ENCODE peak calls at places on chromosome 9, in nine cellular contexts. One of them, this sample, is unnamed.

GRCh38 chr9:101736723-101737122 is 1.7 kb downstream of the GRIN3A start:
- DNase-seq in ovary: peak; percentile 42
- DNase-seq in A549: no peak
- DNase-seq in GM23248: peak; percentile 34
- DNase-seq in mesenchymal stem cell: no peak
- DNase-seq in esophagus squamous epithelium: no peak
- DNase-seq in AG04449: no peak
- DNase-seq in heart left ventricle: no peak
- DNase-seq in epithelial cell of esophagus: peak; percentile 32
- DNase-seq in this sample: no peak

GRCh38 chr9:95819636-95820035 is 55.9 kb upstream of the ERCC6L2 start:
- DNase-seq in esophagus squamous epithelium: no peak
- DNase-seq in mesenchymal stem cell: no peak
- DNase-seq in A549: no peak
- DNase-seq in ovary: no peak
- DNase-seq in epithelial cell of esophagus: no peak
- DNase-seq in GM23248: no peak
- DNase-seq in AG04449: no peak
- DNase-seq in heart left ventricle: no peak
- DNase-seq in this sample: no peak

GRCh38 chr9:131610231-131610761 is 65.0 kb downstream of the PRRT1B start:
- DNase-seq in heart left ventricle: no peak
- DNase-seq in AG04449: peak; percentile 31
- DNase-seq in epithelial cell of esophagus: no peak
- DNase-seq in mesenchymal stem cell: no peak
- DNase-seq in esophagus squamous epithelium: no peak
- DNase-seq in A549: no peak
- DNase-seq in ovary: peak; percentile 44
- DNase-seq in GM23248: peak; percentile 96
- DNase-seq in this sample: no peak

GRCh38 chr9:129608561-129609481 is 12.1 kb downstream of the C9orf50 start:
- DNase-seq in GM23248: no peak
- DNase-seq in A549: peak; percentile 66
- DNase-seq in epithelial cell of esophagus: no peak
- DNase-seq in heart left ventricle: no peak
- DNase-seq in esophagus squamous epithelium: no peak
- DNase-seq in AG04449: no peak
- DNase-seq in mesenchymal stem cell: no peak
- DNase-seq in ovary: peak; percentile 54
- DNase-seq in this sample: no peak

GRCh38 chr9:71990466-71990865 is 69.9 kb downstream of the C9orf57 start:
- DNase-seq in epithelial cell of esophagus: no peak
- DNase-seq in ovary: no peak
- DNase-seq in mesenchymal stem cell: no peak
- DNase-seq in A549: no peak
- DNase-seq in GM23248: peak; percentile 60
- DNase-seq in heart left ventricle: no peak
- DNase-seq in esophagus squamous epithelium: no peak
- DNase-seq in AG04449: no peak
- DNase-seq in this sample: no peak

GRCh38 chr9:35680331-35681105 is 6.8 kb downstream of the CA9 start:
- DNase-seq in A549: no peak
- DNase-seq in epithelial cell of esophagus: no peak
- DNase-seq in AG04449: no peak
- DNase-seq in ovary: no peak
- DNase-seq in GM23248: peak; percentile 62
- DNase-seq in heart left ventricle: no peak
- DNase-seq in esophagus squamous epithelium: no peak
- DNase-seq in mesenchymal stem cell: no peak
- DNase-seq in this sample: no peak

GRCh38 chr9:98365227-98365669 is 109.8 kb upstream of the TBC1D2 start:
- DNase-seq in esophagus squamous epithelium: no peak
- DNase-seq in epithelial cell of esophagus: peak; percentile 56
- DNase-seq in mesenchymal stem cell: peak; percentile 17
- DNase-seq in A549: peak; percentile 61
- DNase-seq in AG04449: no peak
- DNase-seq in GM23248: peak; percentile 23
- DNase-seq in heart left ventricle: no peak
- DNase-seq in ovary: no peak
- DNase-seq in this sample: peak; percentile 30

GRCh38 chr9:125561497-125562148 is 145.4 kb downstream of the MAPKAP1 start:
- DNase-seq in GM23248: no peak
- DNase-seq in A549: no peak
- DNase-seq in heart left ventricle: no peak
- DNase-seq in esophagus squamous epithelium: no peak
- DNase-seq in mesenchymal stem cell: no peak
- DNase-seq in epithelial cell of esophagus: no peak
- DNase-seq in ovary: no peak
- DNase-seq in AG04449: no peak
- DNase-seq in this sample: no peak

GRCh38 chr9:98092633-98092971 is 26.4 kb downstream of the TRIM14 start:
- DNase-seq in A549: no peak
- DNase-seq in heart left ventricle: no peak
- DNase-seq in ovary: no peak
- DNase-seq in GM23248: no peak
- DNase-seq in mesenchymal stem cell: no peak
- DNase-seq in epithelial cell of esophagus: peak; percentile 9
- DNase-seq in AG04449: no peak
- DNase-seq in esophagus squamous epithelium: no peak
- DNase-seq in this sample: no peak

GRCh38 chr9:89993678-89994630 is 389.1 kb downstream of the GADD45G start:
- DNase-seq in heart left ventricle: peak; percentile 62
- DNase-seq in esophagus squamous epithelium: no peak
- DNase-seq in ovary: no peak
- DNase-seq in GM23248: peak; percentile 22
- DNase-seq in A549: peak; percentile 63
- DNase-seq in mesenchymal stem cell: peak; percentile 52
- DNase-seq in AG04449: no peak
- DNase-seq in epithelial cell of esophagus: no peak
- DNase-seq in this sample: no peak

DNA sequence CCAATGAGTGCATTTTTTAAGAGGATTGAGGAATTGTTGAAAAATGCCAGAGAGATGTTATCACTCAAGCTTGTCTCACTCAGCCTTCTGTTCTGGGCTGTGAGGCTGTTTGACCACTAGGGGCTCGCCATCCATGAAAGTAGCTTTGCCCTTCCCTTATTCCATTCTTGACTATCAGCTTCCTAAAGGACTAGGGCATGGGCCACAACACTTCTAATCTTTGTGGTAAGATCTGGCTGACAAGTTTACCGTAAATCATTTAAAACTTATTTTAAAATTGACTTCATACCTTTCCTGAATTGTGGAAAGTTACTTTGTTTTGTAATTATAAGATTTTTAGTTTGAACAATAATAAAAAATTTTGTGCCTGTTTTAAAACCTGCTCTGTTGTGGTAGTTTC is 49.5 kb downstream of the TJP2 start:
- DNase-seq in epithelial cell of esophagus: peak; percentile 69
- DNase-seq in mesenchymal stem cell: peak; percentile 73
- DNase-seq in GM23248: peak; percentile 77
- DNase-seq in AG04449: peak; percentile 38
- DNase-seq in heart left ventricle: peak; percentile 45
- DNase-seq in ovary: no peak
- DNase-seq in A549: peak; percentile 71
- DNase-seq in esophagus squamous epithelium: no peak
- DNase-seq in this sample: peak; percentile 19
- H3K4me3 ChIP-seq in epithelial cell of esophagus: no peak overlapping the region
- H3K4me3 ChIP-seq in mesenchymal stem cell: no peak overlapping the region
- H3K4me3 ChIP-seq in GM23248: no peak overlapping the region
- H3K4me3 ChIP-seq in AG04449: no peak overlapping the region
- H3K4me3 ChIP-seq in heart left ventricle: peak overlapping the region; percentile 7
- H3K4me3 ChIP-seq in ovary: no peak overlapping the region
- H3K4me3 ChIP-seq in A549: no peak overlapping the region
- H3K4me3 ChIP-seq in esophagus squamous epithelium: no peak overlapping the region
- H3K4me3 ChIP-seq in this sample: no peak overlapping the region

GRCh38 chr9:214488-215448 is at the start of gene DOCK8:
- DNase-seq in mesenchymal stem cell: no peak
- DNase-seq in A549: peak; percentile 75
- DNase-seq in ovary: peak; percentile 24
- DNase-seq in esophagus squamous epithelium: peak; percentile 46
- DNase-seq in GM23248: peak; percentile 43
- DNase-seq in heart left ventricle: peak; percentile 67
- DNase-seq in epithelial cell of esophagus: peak; percentile 73
- DNase-seq in AG04449: no peak
- DNase-seq in this sample: no peak
- H3K4me3 ChIP-seq in mesenchymal stem cell: peak within 1 kb of the TSS; percentile 74
- H3K4me3 ChIP-seq in A549: peak within 1 kb of the TSS; percentile 59
- H3K4me3 ChIP-seq in ovary: peak within 1 kb of the TSS; percentile 43
- H3K4me3 ChIP-seq in esophagus squamous epithelium: peak within 1 kb of the TSS; percentile 68
- H3K4me3 ChIP-seq in GM23248: peak within 1 kb of the TSS; percentile 52
- H3K4me3 ChIP-seq in heart left ventricle: peak within 1 kb of the TSS; percentile 59
- H3K4me3 ChIP-seq in epithelial cell of esophagus: peak within 1 kb of the TSS; percentile 53
- H3K4me3 ChIP-seq in AG04449: peak within 1 kb of the TSS; percentile 34
- H3K4me3 ChIP-seq in this sample: peak within 1 kb of the TSS; percentile 59

GRCh38 chr9:121249563-121249962 is 18.4 kb upstream of the GSN start:
- DNase-seq in AG04449: no peak
- DNase-seq in GM23248: no peak
- DNase-seq in mesenchymal stem cell: no peak
- DNase-seq in heart left ventricle: no peak
- DNase-seq in A549: peak; percentile 38
- DNase-seq in epithelial cell of esophagus: no peak
- DNase-seq in esophagus squamous epithelium: no peak
- DNase-seq in ovary: no peak
- DNase-seq in this sample: no peak

GRCh38 chr9:121242955-121243346 is 25.0 kb upstream of the GSN start:
- DNase-seq in AG04449: no peak
- DNase-seq in A549: no peak
- DNase-seq in GM23248: peak; percentile 19
- DNase-seq in esophagus squamous epithelium: no peak
- DNase-seq in epithelial cell of esophagus: no peak
- DNase-seq in heart left ventricle: no peak
- DNase-seq in ovary: no peak
- DNase-seq in mesenchymal stem cell: no peak
- DNase-seq in this sample: no peak

GRCh38 chr9:121242219-121242954 is 25.6 kb upstream of the GSN start:
- DNase-seq in ovary: no peak
- DNase-seq in A549: no peak
- DNase-seq in GM23248: peak; percentile 90
- DNase-seq in mesenchymal stem cell: peak; percentile 50
- DNase-seq in AG04449: no peak
- DNase-seq in heart left ventricle: no peak
- DNase-seq in esophagus squamous epithelium: no peak
- DNase-seq in epithelial cell of esophagus: peak; percentile 39
- DNase-seq in this sample: no peak

GRCh38 chr9:121252104-121252851 is 15.7 kb upstream of the GSN start:
- DNase-seq in AG04449: no peak
- DNase-seq in ovary: no peak
- DNase-seq in heart left ventricle: no peak
- DNase-seq in GM23248: no peak
- DNase-seq in A549: no peak
- DNase-seq in esophagus squamous epithelium: no peak
- DNase-seq in mesenchymal stem cell: no peak
- DNase-seq in epithelial cell of esophagus: no peak
- DNase-seq in this sample: no peak

GRCh38 chr9:121246821-121247511 is 21.0 kb upstream of the GSN start:
- DNase-seq in heart left ventricle: peak; percentile 42
- DNase-seq in A549: no peak
- DNase-seq in esophagus squamous epithelium: no peak
- DNase-seq in mesenchymal stem cell: peak; percentile 65
- DNase-seq in ovary: no peak
- DNase-seq in AG04449: peak; percentile 77
- DNase-seq in epithelial cell of esophagus: peak; percentile 30
- DNase-seq in GM23248: peak; percentile 95
- DNase-seq in this sample: no peak
- H3K4me3 ChIP-seq in heart left ventricle: no peak overlapping the region
- H3K4me3 ChIP-seq in A549: no peak overlapping the region
- H3K4me3 ChIP-seq in esophagus squamous epithelium: no peak overlapping the region
- H3K4me3 ChIP-seq in mesenchymal stem cell: no peak overlapping the region
- H3K4me3 ChIP-seq in ovary: no peak overlapping the region
- H3K4me3 ChIP-seq in AG04449: no peak overlapping the region
- H3K4me3 ChIP-seq in epithelial cell of esophagus: no peak overlapping the region
- H3K4me3 ChIP-seq in GM23248: peak overlapping the region; percentile 24
- H3K4me3 ChIP-seq in this sample: no peak overlapping the region

DNA sequence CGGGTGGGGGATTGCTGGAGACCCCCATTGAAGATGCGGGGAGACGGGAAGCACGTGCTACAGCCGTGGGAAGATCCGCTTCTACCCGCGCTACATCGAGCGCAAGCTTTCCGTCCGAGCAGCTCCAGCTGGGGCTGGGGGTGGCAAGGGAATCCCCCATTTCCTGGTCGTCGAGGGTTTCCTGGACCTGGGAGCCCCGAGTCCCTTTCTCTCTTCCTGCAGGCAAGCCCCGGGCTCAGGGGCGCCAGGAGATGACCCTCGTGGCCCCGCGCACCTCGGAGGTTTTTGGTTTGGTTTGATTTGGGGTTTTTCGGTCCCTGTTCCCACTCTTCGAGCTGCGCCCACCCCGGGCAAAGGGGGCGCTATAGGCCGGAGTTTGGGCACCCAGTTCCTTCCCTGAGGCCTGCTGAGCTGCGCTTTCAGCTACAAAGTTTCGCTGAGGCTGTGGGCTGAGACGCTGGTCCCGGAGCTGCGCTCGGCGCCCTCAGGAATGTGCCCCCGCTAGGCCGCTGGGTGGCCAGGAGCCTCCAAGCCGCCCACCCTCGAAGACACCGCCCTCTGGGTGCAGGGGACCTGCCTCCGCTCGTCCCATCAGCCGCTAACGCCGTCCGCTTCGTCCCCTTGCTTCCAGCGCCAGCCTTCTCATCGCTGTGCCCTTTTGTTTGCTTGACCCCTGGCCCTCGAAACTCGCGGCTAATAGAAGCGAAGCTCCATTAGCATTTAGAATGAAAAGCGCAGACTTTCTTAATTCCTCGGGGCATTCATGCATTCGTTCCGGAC is 2.9 kb downstream of the NR4A3 start:
- DNase-seq in epithelial cell of esophagus: peak; percentile 18
- DNase-seq in AG04449: no peak
- DNase-seq in A549: no peak
- DNase-seq in ovary: peak; percentile 71
- DNase-seq in mesenchymal stem cell: peak; percentile 60
- DNase-seq in heart left ventricle: peak; percentile 36
- DNase-seq in GM23248: peak; percentile 62
- DNase-seq in esophagus squamous epithelium: no peak
- DNase-seq in this sample: no peak
- H3K4me3 ChIP-seq in epithelial cell of esophagus: no peak overlapping the region
- H3K4me3 ChIP-seq in AG04449: peak overlapping the region; percentile 95
- H3K4me3 ChIP-seq in A549: peak overlapping the region; percentile 67
- H3K4me3 ChIP-seq in ovary: peak overlapping the region; percentile 96
- H3K4me3 ChIP-seq in mesenchymal stem cell: peak overlapping the region; percentile 98
- H3K4me3 ChIP-seq in heart left ventricle: peak overlapping the region; percentile 73
- H3K4me3 ChIP-seq in GM23248: peak overlapping the region; percentile 85
- H3K4me3 ChIP-seq in esophagus squamous epithelium: peak overlapping the region; percentile 91
- H3K4me3 ChIP-seq in this sample: peak overlapping the region; percentile 45

GRCh38 chr9:136942881-136943230 is 1.7 kb downstream of the FBXW5 start:
- DNase-seq in epithelial cell of esophagus: no peak
- DNase-seq in GM23248: no peak
- DNase-seq in heart left ventricle: no peak
- DNase-seq in A549: no peak
- DNase-seq in AG04449: no peak
- DNase-seq in mesenchymal stem cell: no peak
- DNase-seq in ovary: peak; percentile 35
- DNase-seq in esophagus squamous epithelium: no peak
- DNase-seq in this sample: no peak
- H3K4me3 ChIP-seq in epithelial cell of esophagus: peak overlapping the region; percentile 71
- H3K4me3 ChIP-seq in GM23248: no peak overlapping the region
- H3K4me3 ChIP-seq in heart left ventricle: peak overlapping the region; percentile 90
- H3K4me3 ChIP-seq in A549: peak overlapping the region; percentile 78
- H3K4me3 ChIP-seq in AG04449: peak overlapping the region; percentile 81
- H3K4me3 ChIP-seq in mesenchymal stem cell: peak overlapping the region; percentile 89
- H3K4me3 ChIP-seq in ovary: no peak overlapping the region
- H3K4me3 ChIP-seq in esophagus squamous epithelium: peak overlapping the region; percentile 94
- H3K4me3 ChIP-seq in this sample: peak overlapping the region; percentile 73

GRCh38 chr9:119483153-119483552 is 113.9 kb upstream of the BRINP1 start:
- DNase-seq in heart left ventricle: no peak
- DNase-seq in AG04449: no peak
- DNase-seq in mesenchymal stem cell: no peak
- DNase-seq in esophagus squamous epithelium: no peak
- DNase-seq in ovary: no peak
- DNase-seq in epithelial cell of esophagus: no peak
- DNase-seq in GM23248: no peak
- DNase-seq in A549: no peak
- DNase-seq in this sample: no peak
- H3K4me3 ChIP-seq in heart left ventricle: no peak overlapping the region
- H3K4me3 ChIP-seq in AG04449: no peak overlapping the region
- H3K4me3 ChIP-seq in mesenchymal stem cell: no peak overlapping the region
- H3K4me3 ChIP-seq in esophagus squamous epithelium: no peak overlapping the region
- H3K4me3 ChIP-seq in ovary: no peak overlapping the region
- H3K4me3 ChIP-seq in epithelial cell of esophagus: no peak overlapping the region
- H3K4me3 ChIP-seq in GM23248: no peak overlapping the region
- H3K4me3 ChIP-seq in A549: no peak overlapping the region
- H3K4me3 ChIP-seq in this sample: no peak overlapping the region